ENCODE peak calls at places on chromosomes 7 and 10, in five cellular contexts. P, G, N, H and V are unnamed samples. For H3K9me3, the result is how much of the 10 kb centered on the place peaks cover.

GRCh38 chr10:25068152-25069058 is 52.0 kb downstream of the THNSL1 start:
- DNase-seq in G (no peak), N (no peak), H (no peak), P (no peak), V (peak)

GRCh38 chr10:72175166-72175565 is 40.6 kb upstream of the ANAPC16 start:
- DNase-seq in N (no peak), H (no peak), P (no peak), G (no peak), V (no peak)

GRCh38 chr7:55733584-55733983 is 129.0 kb downstream of the SEPTIN14 start:
- DNase-seq in G (no peak), N (no peak), P (no peak), H (no peak), V (no peak)

GRCh38 chr10:84375011-84375410 is 46.6 kb downstream of the CCSER2 start:
- DNase-seq in H (peak), P (no peak), N (peak), G (no peak), V (no peak)

GRCh38 chr7:50640256-50640655 is 75.1 kb upstream of the DDC start:
- DNase-seq in H (no peak), N (no peak), G (no peak), P (no peak), V (no peak)

GRCh38 chr7:105890290-105890997 is 14.0 kb upstream of the ATXN7L1 start:
- DNase-seq in P (no peak), N (no peak), G (no peak), H (no peak), V (no peak)

GRCh38 chr10:116836902-116837513 is 12.3 kb upstream of the ENO4 start:
- DNase-seq in P (no peak), G (no peak), N (no peak), H (no peak), V (peak)

GRCh38 chr10:97327348-97328294 is 6.9 kb downstream of the FRAT2 start:
- DNase-seq in N (no peak), G (peak), H (no peak), P (no peak), V (no peak)

GRCh38 chr7:121406866-121407439 is 10.8 kb upstream of the FAM3C start:
- DNase-seq in H (no peak), P (no peak), N (no peak), G (no peak), V (no peak)

GRCh38 chr7:101728888-101729883 is 88.2 kb upstream of the CUX1 start:
- DNase-seq in P (peak), H (no peak), G (no peak), N (peak), V (no peak)

GRCh38 chr7:99648843-99649242 is 31.0 kb downstream of the CYP3A5 start:
- DNase-seq in N (no peak), H (no peak), G (no peak), P (no peak), V (no peak)

GRCh38 chr10:129765664-129766550 is 198.2 kb downstream of the EBF3 start:
- DNase-seq in N (no peak), G (peak), P (peak), H (no peak), V (peak)

GRCh38 chr7:142188846-142189245 is 69.0 kb downstream of the PRSS58 start:
- DNase-seq in G (no peak), H (no peak), N (peak), P (no peak), V (no peak)

GRCh38 chr10:125812128-125812527 is 10.9 kb downstream of the UROS start:
- DNase-seq in G (no peak), P (peak), N (no peak), H (no peak), V (no peak)

GRCh38 chr7:127413962-127414361 is 21.5 kb upstream of the ZNF800 start:
- DNase-seq in H (no peak), P (no peak), G (no peak), N (no peak), V (no peak)

GRCh38 chr10:91551856-91552255 is 81.0 kb downstream of the PPP1R3C start:
- DNase-seq in P (peak), H (peak), N (peak), G (peak), V (no peak)

GRCh38 chr7:27170936-27171635 is 3.0 kb downstream of the HOXA10 start:
- DNase-seq in H (peak), G (no peak), N (no peak), P (no peak), V (no peak)

GRCh38 chr10:48653347-48653746 is 31.3 kb upstream of the WDFY4 start:
- DNase-seq in H (no peak), G (no peak), N (no peak), P (no peak), V (peak)

GRCh38 chr10:80553436-80553835 is 15.7 kb downstream of the SH2D4B start:
- DNase-seq in G (no peak), N (no peak), H (no peak), P (no peak), V (peak)
- TF ChIP-seq POLR2A in G (no peak), N (no peak), H (no peak), P (no peak), V (no peak)

DNA sequence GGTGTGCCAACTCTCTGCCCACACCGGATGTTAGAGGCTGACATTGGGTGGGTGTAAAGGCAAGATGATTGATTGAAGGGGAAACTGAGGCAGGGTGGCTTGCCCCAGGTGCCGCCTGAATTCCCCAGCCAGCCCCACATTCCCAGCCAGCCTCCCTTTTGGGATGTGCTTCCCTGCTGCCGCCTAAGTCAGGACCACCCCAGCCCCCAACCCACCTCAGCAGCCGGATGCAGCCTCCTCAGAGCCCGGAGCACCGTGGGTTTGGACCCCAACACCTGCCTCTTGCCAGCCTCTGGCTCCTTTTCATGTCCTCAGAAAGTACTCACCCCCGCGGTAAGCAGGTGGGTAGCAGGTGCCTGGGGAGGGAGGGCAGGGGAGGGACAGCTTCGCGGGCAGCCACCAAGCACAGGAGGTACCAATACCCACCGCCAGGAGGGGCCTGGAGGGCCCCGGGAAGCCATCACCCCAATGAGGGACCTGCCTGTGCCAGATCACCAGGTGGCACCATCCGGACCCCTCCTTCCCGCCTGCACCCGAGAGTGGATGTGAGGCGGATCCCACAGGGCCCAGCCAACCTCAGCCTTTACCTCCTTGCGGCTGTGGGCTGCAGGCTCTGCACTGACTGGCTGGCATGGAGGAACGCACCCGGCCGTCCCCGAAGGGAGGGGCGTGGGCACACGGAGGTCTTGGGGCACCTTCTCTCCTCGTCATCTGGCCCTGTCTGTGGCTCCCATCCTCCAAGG is 60.5 kb downstream of the PWWP2B start:
- DNase-seq in G (peak), H (no peak), P (no peak), N (no peak), V (no peak)
- TF ChIP-seq CTCF in G (no peak), H (no peak), P (no peak), N (peak), V (no peak)

GRCh38 chr7:48429117-48429516 is 257.9 kb downstream of the ABCA13 start:
- DNase-seq in H (no peak), N (no peak), G (no peak), P (no peak), V (no peak)
- H3K9me3 ChIP-seq in H (under half), N (under half), G (under half), P (under half), V (under half)

GRCh38 chr10:5457741-5458140 is 41.6 kb downstream of the CALML5 start:
- DNase-seq in P (no peak), G (no peak), N (no peak), H (no peak), V (no peak)

GRCh38 chr10:5458425-5458824 is 40.9 kb downstream of the CALML5 start:
- DNase-seq in H (no peak), N (no peak), G (no peak), P (no peak), V (no peak)

GRCh38 chr10:5460468-5461200 is 38.7 kb downstream of the CALML5 start:
- DNase-seq in P (no peak), N (no peak), H (no peak), G (no peak), V (peak)

GRCh38 chr10:5461201-5461585 is 38.2 kb downstream of the CALML5 start:
- DNase-seq in N (no peak), P (no peak), H (no peak), G (no peak), V (peak)

GRCh38 chr10:5458949-5459747 is 40.2 kb downstream of the CALML5 start:
- DNase-seq in G (no peak), N (no peak), H (no peak), P (no peak), V (no peak)
- TF ChIP-seq POLR2A in G (no peak), N (no peak), H (no peak), P (no peak), V (no peak)